ENCODE peak calls at places on chromosome 19, in four cellular contexts. C is fibroblast of lung, R is astrocyte of the spinal cord, U is lower lobe of right lung. Y is an unnamed sample.

GRCh38 chr19:46866407-46867132 is 5.8 kb downstream of the ARHGAP35 start:
- DNase-seq in C (no peak), U (no peak), R (no peak), Y (peak; percentile 42)

GRCh38 chr19:42323473-42323851 is 2.0 kb upstream of the MEGF8 start:
- DNase-seq in R (no peak), U (no peak), C (no peak), Y (no peak)

GRCh38 chr19:53333071-53333465 is 481 bp upstream of the ZNF845 start:
- DNase-seq in U (peak; percentile 66), C (no peak), R (no peak), Y (no peak)

GRCh38 chr19:53365899-53366493 is 491 bp downstream of the ZNF525 start:
- DNase-seq in U (peak; percentile 46), C (no peak), R (no peak), Y (no peak)

GRCh38 chr19:45884682-45885555 is 1.0 kb downstream of the IRF2BP1 start:
- DNase-seq in C (no peak), R (no peak), U (no peak), Y (no peak)

GRCh38 chr19:38686530-38686888 is 39.1 kb downstream of the ACTN4 start:
- DNase-seq in R (no peak), C (no peak), U (no peak), Y (no peak)

GRCh38 chr19:29841209-29841558 is 29.4 kb downstream of the CCNE1 start:
- DNase-seq in C (no peak), U (no peak), R (no peak), Y (peak; percentile 12)

GRCh38 chr19:48618278-48618915 is 581 bp downstream of the RPL18 start:
- DNase-seq in U (no peak), R (no peak), C (no peak), Y (no peak)

GRCh38 chr19:46824887-46825730 is 25.5 kb downstream of the AP2S1 start:
- DNase-seq in C (peak; percentile 26), U (peak; percentile 69), R (no peak), Y (peak; percentile 33)

GRCh38 chr19:30223866-30224688 is 148.1 kb upstream of the ZNF536 start:
- DNase-seq in U (no peak), R (no peak), C (no peak), Y (no peak)

GRCh38 chr19:57099199-57099661 is 20.6 kb upstream of the USP29 start:
- DNase-seq in C (peak; percentile 38), U (peak; percentile 70), R (no peak), Y (peak; percentile 52)

GRCh38 chr19:46250057-46250456 is 20.5 kb downstream of the IGFL1 start:
- DNase-seq in U (no peak), R (no peak), C (no peak), Y (no peak)

GRCh38 chr19:7729211-7729610 is 2.7 kb downstream of the CLEC4G start:
- DNase-seq in R (no peak), C (no peak), U (no peak), Y (no peak)

GRCh38 chr19:32230441-32230840 is 115.0 kb upstream of the ZNF507 start:
- DNase-seq in U (no peak), C (no peak), R (no peak), Y (no peak)

GRCh38 chr19:6392219-6393073 is 518 bp downstream of the GTF2F1 start:
- DNase-seq in U (no peak), C (no peak), R (no peak), Y (no peak)

GRCh38 chr19:23916991-23917390 is 2.3 kb downstream of the ZNF726 start:
- DNase-seq in C (peak; percentile 1), R (no peak), U (no peak), Y (peak; percentile 9)

GRCh38 chr19:48461982-48462655 is 6.7 kb downstream of the KCNJ14 start:
- DNase-seq in R (no peak), C (no peak), U (no peak), Y (no peak)

GRCh38 chr19:39030854-39031367 is 1.4 kb downstream of the FBXO27 start:
- DNase-seq in R (no peak), C (no peak), U (no peak), Y (no peak)

GRCh38 chr19:30029721-30030510 is 87.9 kb downstream of the URI1 start:
- DNase-seq in C (peak; percentile 4), U (no peak), R (peak; percentile 80), Y (no peak)

GRCh38 chr19:7722231-7722651 is 9.7 kb downstream of the CLEC4G start:
- DNase-seq in R (no peak), U (no peak), C (no peak), Y (no peak)

DNA sequence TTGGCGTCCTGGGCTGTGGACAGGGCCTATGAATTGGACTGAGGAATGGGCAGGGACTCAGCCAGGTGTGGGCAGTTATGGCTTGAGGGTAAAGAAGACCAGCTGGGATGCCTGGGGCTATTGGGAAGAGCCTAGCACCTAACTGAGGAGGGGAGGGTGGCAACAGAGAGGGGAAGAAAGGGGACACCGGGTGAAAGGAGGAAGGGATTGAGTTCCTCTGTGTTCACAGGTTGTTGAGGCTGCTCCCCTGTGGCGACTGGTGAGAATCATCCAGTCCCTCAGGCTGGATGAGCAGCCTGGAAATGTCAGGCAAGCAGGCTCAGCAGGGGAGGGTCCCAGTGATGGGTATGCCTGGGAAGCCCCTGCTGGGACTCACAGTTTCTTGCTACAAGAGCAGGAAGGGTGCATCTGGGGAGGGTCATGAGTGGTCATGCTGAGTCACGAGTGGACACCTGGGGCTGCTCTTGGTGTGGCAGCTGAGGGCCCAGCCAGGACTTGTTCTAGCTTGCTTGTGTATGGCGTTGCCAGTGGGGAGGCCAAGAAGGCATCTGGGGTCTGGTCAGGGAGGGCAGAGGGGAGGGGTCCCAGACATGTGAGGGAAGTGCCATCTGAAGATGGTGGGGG is 1.4 kb downstream of the ZNF324 start:
- DNase-seq in C (no peak), U (no peak), R (no peak), Y (no peak)
- TF ChIP-seq CTCF in C (no peak), U (no peak), R (no peak), Y (no peak)

DNA sequence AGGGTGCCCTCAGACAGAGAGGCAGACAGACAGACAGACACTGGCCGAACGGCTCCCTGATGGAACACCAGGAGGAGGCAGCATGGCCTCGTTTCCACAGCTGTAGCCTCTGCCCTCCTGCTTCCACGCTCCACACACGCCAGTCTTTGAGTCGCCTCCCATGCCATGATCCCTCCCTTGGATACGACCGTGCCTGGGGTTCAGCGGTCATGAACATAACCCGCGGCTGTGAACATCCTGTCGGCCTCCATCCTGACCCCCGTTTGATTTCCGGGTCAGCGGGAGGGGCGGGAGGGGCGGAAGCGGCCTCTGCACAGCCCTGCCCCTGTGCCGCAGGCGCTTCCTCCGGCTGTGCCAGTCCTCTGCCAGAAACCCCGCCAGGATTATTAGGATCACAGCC is 23.4 kb downstream of the GP6 start:
- DNase-seq in C (no peak), R (no peak), U (no peak), Y (no peak)
- H3K4me3 ChIP-seq in C (no peak overlapping the region), R (no peak overlapping the region), U (no peak overlapping the region), Y (no peak overlapping the region)

GRCh38 chr19:18996796-18997394 is 36.4 kb downstream of the SUGP2 start:
- DNase-seq in R (no peak), C (no peak), U (no peak), Y (no peak)

GRCh38 chr19:18996351-18996750 is 37.0 kb downstream of the SUGP2 start:
- DNase-seq in C (no peak), U (no peak), R (no peak), Y (no peak)

GRCh38 chr19:18992696-18993095 is 40.6 kb downstream of the SUGP2 start:
- DNase-seq in U (no peak), C (no peak), R (no peak), Y (no peak)

GRCh38 chr19:18998276-18998675 is 35.0 kb downstream of the SUGP2 start:
- DNase-seq in C (no peak), R (no peak), U (no peak), Y (no peak)

DNA sequence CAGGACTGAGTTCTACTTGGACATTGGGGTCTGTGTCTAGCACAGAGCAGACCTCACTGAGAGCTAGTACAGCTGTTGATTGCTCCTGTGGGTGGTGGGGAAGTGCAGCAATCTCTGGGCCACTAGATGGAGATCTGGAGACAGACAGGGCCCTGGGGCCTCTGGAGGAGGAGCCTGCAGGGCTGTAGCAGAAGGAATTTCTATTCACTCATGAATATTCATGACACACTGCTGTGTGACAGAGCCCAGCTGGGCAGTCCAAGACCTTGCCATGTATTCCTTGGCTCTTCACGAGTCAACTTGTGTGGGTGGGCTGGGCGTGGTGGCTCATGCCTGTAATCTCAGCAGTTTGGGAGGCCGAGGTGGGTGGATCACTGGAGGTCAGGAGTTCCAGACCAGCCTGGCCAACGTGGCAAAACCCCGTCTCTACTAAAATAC is 37.5 kb downstream of the SUGP2 start:
- DNase-seq in U (peak; percentile 60), C (peak; percentile 94), R (peak; percentile 83), Y (peak; percentile 92)
- TF ChIP-seq CTCF in U (peak; percentile 29), C (peak; percentile 87), R (peak; percentile 82), Y (peak; percentile 81)

GRCh38 chr19:34337747-34338146 is 27.2 kb upstream of the GPI start:
- DNase-seq in U (no peak), R (no peak), C (no peak), Y (no peak)
- H3K4me3 ChIP-seq in U (no peak overlapping the region), R (no peak overlapping the region), C (no peak overlapping the region), Y (no peak overlapping the region)

GRCh38 chr19:2126879-2127518 is 24.4 kb downstream of the AP3D1 start:
- DNase-seq in R (no peak), U (no peak), C (no peak), Y (no peak)

GRCh38 chr19:2129022-2129421 is 22.3 kb downstream of the AP3D1 start:
- DNase-seq in U (no peak), R (no peak), C (no peak), Y (no peak)

GRCh38 chr19:2127758-2128157 is 23.6 kb downstream of the AP3D1 start:
- DNase-seq in U (no peak), C (no peak), R (no peak), Y (no peak)

GRCh38 chr19:2129892-2130770 is 21.2 kb downstream of the AP3D1 start:
- DNase-seq in C (no peak), R (no peak), U (no peak), Y (no peak)

GRCh38 chr19:2129486-2129885 is 21.9 kb downstream of the AP3D1 start:
- DNase-seq in C (no peak), U (peak; percentile 28), R (no peak), Y (no peak)
- TF ChIP-seq CTCF in C (no peak), U (no peak), R (no peak), Y (no peak)

DNA sequence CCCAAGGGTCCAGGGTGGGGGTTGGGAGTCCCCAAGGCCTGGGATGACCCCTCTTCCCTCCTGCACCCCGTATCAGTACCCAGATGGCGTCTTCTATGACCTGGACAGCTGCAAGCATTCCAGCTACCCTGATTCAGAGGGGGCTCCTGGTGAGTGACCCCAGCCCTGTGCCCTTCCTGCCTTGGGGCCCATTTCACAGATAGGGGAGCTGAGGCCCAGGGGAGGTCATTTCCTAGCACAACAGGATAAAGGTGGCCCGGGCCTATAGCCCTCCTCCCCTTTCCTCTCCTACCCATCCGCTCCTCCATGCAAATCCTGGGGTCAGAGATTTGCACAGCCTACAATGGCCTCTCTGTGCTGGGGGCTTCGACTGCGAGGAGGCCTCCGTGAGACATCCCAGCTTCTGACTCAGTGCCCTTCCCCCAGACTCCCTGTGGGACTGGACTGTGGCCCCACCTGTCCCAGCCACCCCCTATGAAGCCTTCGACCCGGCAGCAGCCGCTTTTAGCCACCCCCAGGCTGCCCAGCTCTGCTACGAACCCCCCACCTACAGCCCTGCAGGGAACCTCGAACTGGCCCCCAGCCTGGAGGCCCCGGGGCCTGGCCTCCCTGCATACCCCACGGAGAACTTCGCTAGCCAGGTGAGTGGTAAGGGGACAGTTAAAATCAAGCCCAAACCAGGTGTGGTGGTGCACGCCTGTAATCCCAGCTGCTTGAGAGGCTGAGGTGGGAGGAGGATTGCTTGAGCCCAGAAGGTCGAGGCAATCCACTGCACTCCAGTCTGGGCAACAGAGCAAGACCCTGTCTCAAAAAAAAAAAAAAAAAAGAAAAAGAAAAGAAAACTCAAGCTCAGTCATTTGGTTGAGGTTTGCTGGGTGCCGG is 3.9 kb downstream of the SPIB start:
- DNase-seq in U (no peak), R (no peak), C (no peak), Y (no peak)
- H3K4me3 ChIP-seq in U (no peak overlapping the region), R (no peak overlapping the region), C (no peak overlapping the region), Y (no peak overlapping the region)